ENCODE peak calls at places on chromosomes 4 and X, in four cellular contexts. L, V, P and S are unnamed samples. For H3K36me3, the result is how much of the 10 kb centered on the place peaks cover.

GRCh38 chr4:128354205-128354821 is 66.7 kb upstream of the PGRMC2 start:
- DNase-seq in L (no peak), V (peak), P (no peak), S (no peak)

GRCh38 chr4:2247128-2248043 is 5.5 kb upstream of the HAUS3 start:
- DNase-seq in L (no peak), V (no peak), P (no peak), S (no peak)

GRCh38 chrX:70062961-70063550 is 799 bp downstream of the OTUD6A start:
- DNase-seq in L (no peak), V (no peak), P (no peak), S (no peak)

GRCh38 chr4:137156054-137156453 is 376.2 kb downstream of the PCDH18 start:
- DNase-seq in L (no peak), V (no peak), P (no peak), S (no peak)

GRCh38 chr4:39706334-39706733 is 8.4 kb downstream of the UBE2K start:
- DNase-seq in L (no peak), V (peak), P (no peak), S (no peak)

GRCh38 chrX:66638591-66639500 is at the start of gene EDA2R:
- DNase-seq in L (peak), V (peak), P (peak), S (peak)

GRCh38 chr4:110164251-110164650 is 34.2 kb downstream of the ELOVL6 start:
- DNase-seq in L (no peak), V (no peak), P (no peak), S (no peak)

GRCh38 chr4:54073481-54073880 is 9.1 kb upstream of the CHIC2 start:
- DNase-seq in L (no peak), V (no peak), P (no peak), S (no peak)

DNA sequence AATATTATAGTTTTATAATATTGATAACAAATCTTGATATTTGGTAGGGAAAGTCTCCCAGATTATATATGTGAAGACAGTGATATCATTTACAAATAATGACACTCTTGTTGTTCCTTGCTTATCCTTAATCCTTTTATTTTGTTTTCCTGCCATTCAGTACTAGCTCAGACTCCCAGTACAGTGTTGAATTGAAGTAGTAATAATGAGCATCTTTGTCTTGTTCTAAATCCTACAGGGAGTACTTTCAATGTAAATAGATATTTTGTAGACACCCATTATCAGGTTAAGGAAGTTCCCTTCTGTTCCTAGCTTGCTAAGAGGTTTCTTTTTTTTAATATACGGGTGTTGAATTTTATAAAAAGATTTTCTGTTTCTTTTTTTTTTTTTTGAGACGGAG is 33.0 kb downstream of the WWC2 start:
- DNase-seq in L (no peak), V (no peak), P (no peak), S (no peak)
- TF ChIP-seq SUZ12 in L (no peak), V (no peak), P (no peak), S (no peak)

DNA sequence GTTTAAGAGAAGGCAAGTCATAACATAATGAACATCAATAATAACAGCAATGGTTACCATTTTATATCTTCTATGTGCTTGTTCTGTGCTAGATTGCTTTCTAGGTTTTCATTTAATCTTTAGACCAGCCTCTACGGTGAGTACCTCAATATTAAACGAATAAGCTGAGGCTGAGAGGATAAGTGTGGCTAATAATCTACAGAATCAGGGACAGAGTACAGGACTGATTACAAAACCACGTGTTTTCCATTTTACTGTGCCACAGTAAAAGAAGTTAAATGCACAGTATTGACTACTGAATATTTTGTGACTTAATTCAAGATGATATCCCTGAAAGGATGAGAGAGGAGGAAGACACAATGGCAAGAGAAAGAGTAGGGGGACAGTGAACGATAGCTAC is 56.3 kb downstream of the HUWE1 start:
- DNase-seq in L (no peak), V (no peak), P (no peak), S (no peak)
- H3K36me3 ChIP-seq in L (under half), V (half or more), P (under half), S (half or more)

DNA sequence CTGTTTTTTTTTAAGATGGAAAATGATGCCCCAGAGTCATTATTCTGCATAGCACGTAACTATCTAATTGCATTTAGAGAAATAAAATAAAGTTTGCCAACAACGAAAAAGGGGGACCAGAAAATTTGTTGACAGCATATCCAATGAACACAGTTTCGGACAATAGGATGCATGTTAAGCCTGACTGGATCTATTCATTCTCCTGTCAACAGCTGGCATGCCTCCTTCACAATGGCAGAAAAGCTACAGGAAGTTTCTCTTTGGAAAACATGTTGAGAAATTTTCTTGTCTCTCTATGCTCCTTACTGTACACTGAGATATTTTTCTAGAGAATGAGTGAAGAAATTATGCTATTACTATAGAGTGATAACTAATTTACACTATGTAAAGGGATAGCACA is 262.5 kb downstream of the GRID2 start:
- DNase-seq in L (no peak), V (no peak), P (no peak), S (no peak)
- H3K9ac ChIP-seq in L (no peak), V (no peak), P (no peak), S (no peak)

GRCh38 chr4:159401791-159402380 is 299.0 kb downstream of the RAPGEF2 start:
- DNase-seq in L (no peak), V (peak), P (no peak), S (no peak)
- TF ChIP-seq SUZ12 in L (no peak), V (no peak), P (no peak), S (no peak)

DNA sequence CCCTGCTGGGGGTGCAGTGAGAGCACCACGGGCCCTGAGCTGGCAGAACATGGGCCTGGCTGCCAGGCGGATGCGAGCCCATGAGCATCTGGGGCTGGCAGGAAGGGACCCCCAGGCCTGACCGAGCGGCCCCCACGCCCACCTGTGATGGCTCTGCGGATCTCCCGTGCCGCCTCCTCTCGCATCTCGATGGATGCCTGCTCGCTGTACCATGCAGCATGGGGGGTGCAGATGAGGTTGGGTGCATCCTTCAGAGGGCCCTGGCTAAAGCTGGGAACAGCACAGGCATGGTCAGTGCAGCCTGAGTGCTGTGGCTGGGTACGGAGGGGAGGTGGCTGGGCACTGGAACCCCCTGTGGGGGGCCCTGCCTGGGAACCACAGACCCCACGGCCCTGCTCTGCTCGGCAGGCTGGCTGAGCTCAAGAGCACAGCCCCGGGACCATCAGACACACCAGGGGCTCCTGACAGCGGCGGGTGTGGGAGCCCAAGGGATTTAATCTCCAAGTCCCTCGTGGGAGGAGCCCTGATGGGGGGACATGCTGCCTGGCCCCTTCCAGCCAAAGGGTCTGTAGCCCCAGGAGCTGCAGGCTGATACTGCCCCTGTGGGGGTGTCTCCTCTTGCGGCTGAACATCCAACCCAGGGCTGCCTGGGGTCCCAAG is 35.5 kb downstream of the CTBP1 start:
- DNase-seq in L (no peak), V (no peak), P (no peak), S (no peak)
- H3K36me3 ChIP-seq in L (under half), V (under half), P (under half), S (half or more)

DNA sequence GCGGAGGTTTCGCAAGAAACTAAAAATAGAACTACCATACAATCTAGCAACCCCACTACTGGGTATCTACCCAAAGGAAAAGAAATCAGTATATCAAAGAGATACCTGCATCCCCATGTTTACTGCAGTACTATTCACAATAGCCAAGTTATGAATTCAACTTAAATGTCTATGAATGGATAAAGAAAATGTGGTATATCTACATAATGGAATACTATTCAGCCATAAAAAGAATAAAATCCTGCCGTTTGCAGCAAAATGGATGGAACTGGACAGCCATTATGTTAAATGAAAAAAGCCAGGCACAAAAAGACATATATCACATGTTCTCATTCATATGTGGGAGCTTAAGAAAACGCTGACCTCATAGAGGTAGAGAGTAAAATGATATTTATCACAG is 65.3 kb downstream of the LCORL start:
- DNase-seq in L (no peak), V (no peak), P (no peak), S (no peak)
- H3K9ac ChIP-seq in L (no peak), V (no peak), P (no peak), S (no peak)

DNA sequence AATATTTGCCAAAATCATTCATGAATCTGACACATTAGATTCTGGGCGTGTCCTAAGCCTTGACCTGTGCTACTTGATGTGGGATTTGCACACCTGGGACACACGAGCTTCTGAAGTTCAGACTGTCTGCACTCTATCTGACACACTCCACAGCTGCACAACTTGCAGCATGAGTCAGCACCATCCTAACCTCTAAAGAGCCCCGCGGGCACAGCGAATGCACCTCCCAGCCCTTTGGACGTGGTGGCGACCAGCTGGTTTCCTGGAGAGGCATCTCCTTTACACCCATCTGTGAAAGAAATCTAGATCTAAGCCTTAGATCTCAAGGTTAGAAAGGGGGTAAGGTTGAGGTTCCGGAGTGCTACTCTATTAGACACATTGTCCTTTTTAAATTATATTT is 69.2 kb downstream of the SORBS2 start:
- DNase-seq in L (no peak), V (no peak), P (no peak), S (no peak)
- TF ChIP-seq SUZ12 in L (no peak), V (no peak), P (no peak), S (no peak)

DNA sequence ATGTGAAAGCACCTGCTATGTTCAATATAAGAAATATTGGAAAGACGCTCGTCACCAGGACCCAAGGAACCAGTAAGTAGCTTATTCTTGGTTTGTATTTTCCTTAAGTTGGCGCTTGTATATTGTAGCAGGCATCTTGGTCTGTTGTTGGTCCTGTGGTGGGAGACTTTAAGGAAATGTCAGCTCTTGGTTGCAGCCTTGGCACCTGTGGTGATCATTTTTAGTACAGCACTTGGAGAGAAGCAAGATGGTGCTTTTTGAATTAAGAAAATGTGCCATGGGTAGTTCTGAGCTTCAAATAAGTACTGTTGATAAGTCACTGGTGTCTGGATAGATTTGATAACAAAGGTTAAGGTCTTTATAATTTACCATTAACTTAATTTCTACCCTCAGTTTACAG is 1.1 kb downstream of the RPS3A start:
- DNase-seq in L (no peak), V (no peak), P (no peak), S (no peak)
- H3K36me3 ChIP-seq in L (half or more), V (under half), P (under half), S (half or more)